ENCODE peak calls at places on chromosomes 4 and X, in five cellular contexts. T, L, N, G and Z are unnamed samples.
A peak's percentile ranks its signal among the peaks of the same experiment; 100 is the strongest.

GRCh38 chr4:121358473-121358872 is 22.3 kb downstream of the QRFPR start:
- DNase-seq in G (no peak), T (no peak), N (no peak), L (no peak), Z (no peak)

GRCh38 chrX:56746996-56747395 is 18.0 kb downstream of the NBDY start:
- DNase-seq in T (no peak), L (no peak), G (no peak), N (no peak), Z (no peak)

GRCh38 chr4:44928062-44928380 is 201.7 kb upstream of the GNPDA2 start:
- DNase-seq in N (no peak), G (no peak), T (no peak), L (no peak), Z (no peak)

GRCh38 chr4:108532187-108532586 is 88.2 kb upstream of the RPL34 start:
- DNase-seq in T (no peak), G (no peak), L (no peak), N (no peak), Z (no peak)

GRCh38 chrX:46218373-46218772 is 326.8 kb downstream of the ZNF674 start:
- DNase-seq in L (no peak), G (no peak), T (no peak), N (no peak), Z (no peak)

GRCh38 chr4:76881375-76881774 is 16.6 kb downstream of the SOWAHB start:
- DNase-seq in N (no peak), T (no peak), L (no peak), G (no peak), Z (no peak)

GRCh38 chrX:372856-373640 is 13.7 kb downstream of the PPP2R3B start:
- DNase-seq in T (no peak), G (no peak), N (no peak), L (no peak), Z (no peak)

GRCh38 chr4:84177831-84178230 is 321.3 kb downstream of the NKX6-1 start:
- DNase-seq in G (no peak), T (no peak), L (no peak), N (no peak), Z (no peak)

GRCh38 chr4:21652508-21653108 is 296.0 kb downstream of the KCNIP4 start:
- DNase-seq in N (no peak), L (no peak), G (no peak), T (no peak), Z (no peak)

GRCh38 chr4:1725521-1725920 is 4.2 kb downstream of the TACC3 start:
- DNase-seq in G (no peak), N (no peak), T (no peak), L (no peak), Z (no peak)

GRCh38 chr4:2059034-2059725 is at the start of gene NAT8L:
- DNase-seq in L (no peak), T (no peak), G (peak; percentile 84), N (no peak), Z (no peak)

GRCh38 chrX:154738013-154738738 is 12.7 kb downstream of the GAB3 start:
- DNase-seq in L (no peak), T (no peak), N (no peak), G (no peak), Z (no peak)

GRCh38 chr4:48949518-48950207 is 36.4 kb upstream of the CWH43 start:
- DNase-seq in L (no peak), N (no peak), T (no peak), G (no peak), Z (no peak)

GRCh38 chr4:101074326-101074725 is 273.0 kb downstream of the PPP3CA start:
- DNase-seq in N (no peak), T (no peak), L (no peak), G (no peak), Z (no peak)

GRCh38 chr4:28421221-28421620 is 1560.6 kb downstream of the STIM2 start:
- DNase-seq in L (no peak), N (no peak), G (no peak), T (no peak), Z (no peak)

GRCh38 chr4:168744021-168744420 is 247.2 kb downstream of the PALLD start:
- DNase-seq in G (no peak), L (no peak), T (no peak), N (peak; percentile 3), Z (no peak)

GRCh38 chr4:77433102-77433733 is 172.4 kb upstream of the CXCL13 start:
- DNase-seq in G (peak; percentile 8), T (peak; percentile 7), L (peak; percentile 7), N (peak; percentile 53), Z (peak; percentile 6)

GRCh38 chr4:5572751-5573150 is 135.6 kb downstream of the EVC2 start:
- DNase-seq in T (no peak), G (no peak), L (no peak), N (no peak), Z (no peak)

GRCh38 chrX:154840856-154841255 is 6.4 kb upstream of the SMIM9 start:
- DNase-seq in T (no peak), L (no peak), N (peak; percentile 16), G (peak; percentile 58), Z (no peak)

GRCh38 chr4:7280906-7281305 is 88.6 kb downstream of the SORCS2 start:
- DNase-seq in T (no peak), G (no peak), N (no peak), L (no peak), Z (no peak)

GRCh38 chrX:130395341-130395740 is 6.4 kb upstream of the RBMX2 start:
- DNase-seq in L (no peak), T (no peak), N (no peak), G (no peak), Z (no peak)

GRCh38 chr4:54229631-54230478 is 762 bp downstream of the PDGFRA start:
- DNase-seq in G (no peak), L (no peak), N (no peak), T (no peak), Z (no peak)

GRCh38 chrX:6778547-6779231 is 243.8 kb upstream of the VCX3A start:
- DNase-seq in T (no peak), N (no peak), L (no peak), G (no peak), Z (no peak)

GRCh38 chr4:157270108-157270507 is 49.6 kb downstream of the GRIA2 start:
- DNase-seq in L (no peak), G (no peak), T (no peak), N (no peak), Z (no peak)

GRCh38 chr4:44760142-44760898 is 34.0 kb upstream of the GNPDA2 start:
- DNase-seq in L (no peak), T (no peak), N (peak; percentile 7), G (peak; percentile 31), Z (no peak)

GRCh38 chr4:180028682-180029081 is 2214.5 kb upstream of the TENM3 start:
- DNase-seq in N (peak; percentile 58), T (no peak), G (no peak), L (peak; percentile 12), Z (no peak)

GRCh38 chrX:96685205-96686099 is 810 bp downstream of the DIAPH2 start:
- DNase-seq in T (no peak), G (no peak), L (no peak), N (peak; percentile 7), Z (peak; percentile 1)

GRCh38 chr4:156583265-156583664 is 388.3 kb downstream of the PDGFC start:
- DNase-seq in L (no peak), G (no peak), N (no peak), T (no peak), Z (no peak)

GRCh38 chr4:165355900-165356300 is 22.9 kb upstream of the CPE start:
- DNase-seq in N (peak; percentile 72), T (no peak), G (no peak), L (no peak), Z (no peak)

GRCh38 chrX:153687121-153688039 is at the start of gene SLC6A8:
- DNase-seq in T (no peak), L (no peak), G (peak; percentile 80), N (peak; percentile 31), Z (no peak)

GRCh38 chrX:40060356-40060845 is 37.4 kb downstream of the BCOR start:
- DNase-seq in L (no peak), T (no peak), N (no peak), G (no peak), Z (no peak)

GRCh38 chrX:50281253-50281652 is 76.7 kb downstream of the CCNB3 start:
- DNase-seq in L (no peak), G (no peak), T (no peak), N (no peak), Z (no peak)

GRCh38 chr4:121484633-121485032 is 103.8 kb upstream of the QRFPR start:
- DNase-seq in N (peak; percentile 36), T (peak; percentile 4), L (no peak), G (peak; percentile 16), Z (no peak)

GRCh38 chrX:116204947-116205346 is 34.4 kb downstream of the AGTR2 start:
- DNase-seq in L (no peak), T (no peak), G (peak; percentile 4), N (peak; percentile 1), Z (no peak)

DNA sequence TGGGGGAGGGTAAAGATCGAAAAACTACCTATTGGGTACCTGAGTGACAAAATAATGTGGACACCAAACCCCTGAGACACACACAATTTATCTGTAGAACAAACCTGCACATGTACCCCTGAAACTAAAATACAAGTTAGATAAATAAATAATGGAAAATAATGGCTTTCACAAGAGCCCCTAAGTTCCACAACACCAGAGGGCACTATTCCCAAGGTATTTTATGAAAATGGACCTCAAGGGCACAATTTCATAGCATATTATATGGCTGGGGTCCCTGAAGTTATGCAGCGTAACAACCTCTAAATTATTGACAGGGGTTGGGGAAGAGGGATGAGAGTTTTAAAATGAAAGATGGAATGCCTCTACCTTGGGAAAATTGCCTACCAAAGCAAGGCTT is 81.3 kb upstream of the TMEM33 start:
- DNase-seq in N (peak; percentile 1), T (no peak), G (no peak), L (no peak), Z (no peak)
- TF ChIP-seq TAF1 in N (no peak), T (no peak), G (no peak), L (no peak), Z (no peak)

DNA sequence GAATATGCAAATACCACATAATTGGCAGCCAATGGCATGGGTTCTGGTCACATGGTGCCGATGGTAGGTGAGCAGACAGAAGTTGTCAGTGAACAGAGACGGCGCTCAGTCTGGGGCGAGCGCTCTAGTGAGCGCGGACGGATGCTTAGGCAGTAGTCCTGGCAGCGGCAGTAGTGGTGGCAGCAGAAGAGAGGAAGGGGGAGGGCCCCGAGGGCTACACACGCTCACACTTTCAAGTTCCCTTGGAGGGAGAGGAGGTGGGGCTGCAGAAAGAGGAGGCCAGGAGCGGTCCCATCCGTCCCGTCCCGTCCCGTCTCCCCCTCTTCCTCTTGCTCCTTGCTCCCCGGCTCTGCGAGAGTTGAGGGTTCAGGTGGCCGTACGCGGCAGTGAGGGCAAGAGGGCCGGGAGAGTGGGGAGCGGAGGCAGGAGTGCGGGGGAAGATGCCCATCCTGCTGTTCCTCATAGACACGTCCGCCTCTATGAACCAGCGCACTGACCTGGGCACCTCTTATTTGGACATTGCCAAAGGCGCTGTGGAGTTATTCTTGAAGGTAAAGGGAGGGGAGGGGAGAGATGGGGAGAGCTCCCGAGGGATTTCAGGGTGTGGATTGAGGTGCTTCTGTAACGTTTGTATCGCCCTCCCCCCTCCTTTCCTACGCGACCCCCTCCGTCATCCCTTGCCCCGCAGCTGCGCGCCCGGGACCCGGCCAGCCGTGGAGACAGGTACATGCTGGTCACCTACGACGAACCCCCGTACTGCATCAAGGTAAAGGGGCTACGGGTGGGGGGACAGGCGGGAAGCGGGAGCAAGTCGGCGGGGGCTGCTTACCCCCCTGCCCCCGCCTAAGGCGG is at the start of gene INTS6L:
- DNase-seq in G (peak; percentile 76), T (peak; percentile 25), N (no peak), L (peak; percentile 82), Z (peak; percentile 41)
- TF ChIP-seq TAF1 in G (peak; percentile 96), T (peak; percentile 96), N (no peak), L (peak; percentile 98), Z (peak; percentile 96)

GRCh38 chrX:11648705-11649519 is 16.8 kb downstream of the ARHGAP6 start:
- DNase-seq in T (no peak), N (no peak), G (no peak), L (no peak), Z (no peak)
- TF ChIP-seq TAF1 in T (no peak), N (no peak), G (no peak), L (no peak), Z (no peak)

GRCh38 chrX:131812847-131813825 is 210.0 kb upstream of the STK26 start:
- DNase-seq in T (no peak), N (no peak), L (peak; percentile 92), G (peak; percentile 22), Z (peak; percentile 42)
- TF ChIP-seq TAF1 in T (no peak), N (no peak), L (peak; percentile 61), G (no peak), Z (no peak)